ENCODE peak calls at places on chromosomes 12 and 14, in six cellular contexts. X is HCT116, N is K562, F is Panc1, O is A549, J is HepG2. Z is an unnamed sample.

GRCh38 chr12:5807538-5808219 is 137.4 kb downstream of the ANO2 start:
- DNase-seq in X (no peak), N (no peak), F (no peak), O (no peak), J (no peak), Z (no peak)

GRCh38 chr14:68663385-68664076 is 129.3 kb downstream of the ZFP36L1 start:
- DNase-seq in X (no peak), N (no peak), F (no peak), O (no peak), J (no peak), Z (no peak)

GRCh38 chr14:23101986-23102625 is 2.7 kb downstream of the CIROP start:
- DNase-seq in X (no peak), N (no peak), F (no peak), O (no peak), J (no peak), Z (no peak)

GRCh38 chr12:6376079-6376941 is 947 bp upstream of the SCNN1A start:
- DNase-seq in X (no peak), N (peak; percentile 42), F (no peak), O (peak; percentile 78), J (peak; percentile 64), Z (peak; percentile 88)

GRCh38 chr12:120468271-120468845 is 1.2 kb downstream of the SRSF9 start:
- DNase-seq in X (no peak), N (no peak), F (no peak), O (peak; percentile 55), J (peak; percentile 44), Z (peak; percentile 76)

GRCh38 chr12:82817368-82817767 is 130.7 kb downstream of the TMTC2 start:
- DNase-seq in X (no peak), N (no peak), F (no peak), O (no peak), J (no peak), Z (no peak)

GRCh38 chr12:108053512-108053911 is 75.6 kb upstream of the WSCD2 start:
- DNase-seq in X (no peak), N (no peak), F (no peak), O (no peak), J (no peak), Z (no peak)

GRCh38 chr14:58977366-58977765 is 211.1 kb upstream of the DAAM1 start:
- DNase-seq in X (no peak), N (no peak), F (no peak), O (no peak), J (no peak), Z (no peak)

GRCh38 chr12:30806989-30807694 is 52.4 kb upstream of the CAPRIN2 start:
- DNase-seq in X (peak; percentile 51), N (peak; percentile 30), F (peak; percentile 78), O (peak; percentile 76), J (peak; percentile 54), Z (peak; percentile 88)

GRCh38 chr12:130463818-130464663 is 126.4 kb downstream of the PIWIL1 start:
- DNase-seq in X (no peak), N (no peak), F (no peak), O (no peak), J (no peak), Z (no peak)

GRCh38 chr12:46473634-46474201 is 101.1 kb upstream of the SLC38A2 start:
- DNase-seq in X (peak; percentile 87), N (no peak), F (no peak), O (peak; percentile 96), J (peak; percentile 95), Z (no peak)

GRCh38 chr12:121580959-121581680 is at the start of gene KDM2B:
- DNase-seq in X (no peak), N (peak; percentile 50), F (no peak), O (no peak), J (peak; percentile 63), Z (peak; percentile 73)

GRCh38 chr12:79614730-79615129 is 76.0 kb downstream of the PAWR start:
- DNase-seq in X (no peak), N (no peak), F (no peak), O (no peak), J (no peak), Z (no peak)

GRCh38 chr12:103505371-103506236 is 9.8 kb upstream of the C12orf42 start:
- DNase-seq in X (no peak), N (no peak), F (no peak), O (no peak), J (no peak), Z (no peak)

GRCh38 chr12:29145372-29146170 is 3.5 kb upstream of the FAR2 start:
- DNase-seq in X (no peak), N (no peak), F (no peak), O (no peak), J (no peak), Z (peak; percentile 48)

GRCh38 chr12:42145552-42146215 is 1.0 kb upstream of the GXYLT1 start:
- DNase-seq in X (no peak), N (peak; percentile 20), F (no peak), O (peak; percentile 72), J (no peak), Z (peak; percentile 68)

GRCh38 chr12:96424601-96425000 is 24.4 kb upstream of the CDK17 start:
- DNase-seq in X (no peak), N (no peak), F (no peak), O (no peak), J (no peak), Z (no peak)

GRCh38 chr12:125220404-125221273 is 155.4 kb downstream of the AACS start:
- DNase-seq in X (no peak), N (no peak), F (no peak), O (no peak), J (no peak), Z (no peak)

GRCh38 chr14:106436310-106436905 is 910.0 kb downstream of the TMEM121 start:
- DNase-seq in X (no peak), N (peak; percentile 13), F (no peak), O (peak; percentile 55), J (no peak), Z (peak; percentile 39)
- TF ChIP-seq CTCF in X (no peak), N (peak; percentile 46), F (peak; percentile 67), O (no peak), J (no peak), Z (peak; percentile 30)

GRCh38 chr12:67377541-67377940 is 108.4 kb downstream of the CAND1 start:
- DNase-seq in X (no peak), N (no peak), F (no peak), O (no peak), J (no peak), Z (no peak)

GRCh38 chr12:67386869-67387570 is 117.9 kb downstream of the CAND1 start:
- DNase-seq in X (no peak), N (no peak), F (no peak), O (no peak), J (no peak), Z (no peak)

GRCh38 chr12:67377021-67377420 is 107.9 kb downstream of the CAND1 start:
- DNase-seq in X (no peak), N (no peak), F (no peak), O (no peak), J (no peak), Z (no peak)

GRCh38 chr12:67382206-67382871 is 113.2 kb downstream of the CAND1 start:
- DNase-seq in X (no peak), N (no peak), F (no peak), O (no peak), J (no peak), Z (no peak)
- TF ChIP-seq REST in X (no peak), N (no peak), F (no peak), O (no peak), J (no peak), Z (no peak)

DNA sequence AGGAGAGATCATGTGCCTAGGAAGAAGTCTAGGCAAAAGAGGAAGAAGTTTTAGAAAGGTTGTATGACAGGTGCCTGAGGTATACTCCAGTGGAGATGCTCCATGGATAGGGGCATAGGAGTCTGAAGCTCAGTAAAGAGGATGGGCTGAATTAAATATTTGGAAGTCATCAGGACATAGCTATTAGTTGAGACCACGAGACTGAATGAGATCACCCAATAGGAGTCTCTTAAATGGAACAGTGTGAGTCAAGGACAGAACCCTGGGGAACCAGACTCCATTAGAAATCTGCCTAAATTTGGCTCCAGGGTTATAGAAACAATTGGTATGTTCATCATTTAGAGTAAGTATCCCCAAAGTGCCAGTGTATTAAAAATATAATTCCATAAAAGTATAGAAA is 172.6 kb downstream of the PRKCH start:
- DNase-seq in X (no peak), N (no peak), F (no peak), O (no peak), J (no peak), Z (no peak)
- H3K4me1 ChIP-seq in X (peaks cover 15% of the 10 kb centered on the region), N (peaks cover 7% of the 10 kb centered on the region), F (no peaks in the 10 kb centered on the region), O (peaks cover 49% of the 10 kb centered on the region), J (peaks cover 51% of the 10 kb centered on the region), Z (peaks cover 6% of the 10 kb centered on the region)

DNA sequence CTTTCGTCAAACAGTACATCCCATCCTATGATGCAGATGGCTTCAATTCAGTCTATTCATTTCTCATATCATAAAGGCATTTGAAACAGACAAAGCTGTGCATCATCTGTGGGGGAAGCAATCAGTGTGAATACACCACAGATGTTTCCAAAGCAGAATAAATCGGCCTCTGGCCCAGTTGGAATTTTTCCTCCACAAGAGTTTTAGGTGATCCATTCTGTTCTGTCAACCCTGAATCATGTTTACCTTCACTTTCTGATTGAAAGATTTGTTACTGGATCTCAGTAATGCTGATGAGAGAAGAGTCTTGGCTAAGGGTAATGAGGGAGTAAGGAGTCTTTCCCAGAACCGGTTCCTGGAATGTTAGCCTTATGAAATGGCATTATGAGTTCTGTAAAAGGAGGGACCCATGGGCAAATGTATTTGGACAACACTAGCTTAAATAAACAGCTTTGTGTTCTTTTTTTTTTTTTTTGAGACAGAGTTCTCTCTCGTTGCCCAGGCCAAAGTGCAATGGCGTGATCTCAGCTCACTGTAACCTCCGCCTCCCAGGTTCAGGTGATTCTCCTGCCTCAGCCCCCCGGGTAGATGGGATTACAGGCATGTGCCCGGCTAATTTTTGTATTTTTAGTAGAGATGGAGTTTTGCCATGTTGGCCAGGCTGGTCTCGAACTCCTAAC is 62.5 kb downstream of the TPH2 start:
- DNase-seq in X (no peak), N (no peak), F (no peak), O (no peak), J (no peak), Z (no peak)
- TF ChIP-seq CTCF in X (no peak), N (no peak), F (no peak), O (no peak), J (no peak), Z (no peak)

GRCh38 chr14:44940944-44941343 is 20.8 kb downstream of the KLHL28 start:
- DNase-seq in X (no peak), N (no peak), F (no peak), O (no peak), J (no peak), Z (no peak)

GRCh38 chr14:44941591-44941990 is 20.2 kb downstream of the KLHL28 start:
- DNase-seq in X (no peak), N (no peak), F (no peak), O (no peak), J (no peak), Z (no peak)

GRCh38 chr14:44942436-44942835 is 19.3 kb downstream of the KLHL28 start:
- DNase-seq in X (no peak), N (no peak), F (no peak), O (no peak), J (no peak), Z (no peak)

GRCh38 chr14:44944107-44944506 is 17.6 kb downstream of the KLHL28 start:
- DNase-seq in X (no peak), N (no peak), F (no peak), O (no peak), J (no peak), Z (no peak)

DNA sequence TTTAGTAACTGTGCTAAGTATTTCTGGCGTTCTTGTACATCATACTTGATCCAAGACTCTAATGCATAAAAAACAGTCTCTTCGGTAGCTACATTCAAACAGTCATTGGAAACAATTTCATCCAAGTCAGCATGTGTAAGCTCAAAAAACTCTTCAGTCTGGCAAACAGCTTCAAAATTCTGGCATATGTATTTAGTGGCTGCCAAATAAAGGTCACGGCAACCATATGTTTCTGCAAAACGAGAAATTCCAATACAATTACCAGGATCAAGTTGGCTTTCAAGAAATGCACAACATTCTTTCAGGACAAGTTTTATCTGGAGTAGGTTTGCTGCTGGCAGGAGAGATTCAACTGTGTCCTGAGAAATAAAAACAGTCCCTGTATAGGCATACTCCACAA is 16.5 kb downstream of the KLHL28 start:
- DNase-seq in X (no peak), N (no peak), F (no peak), O (no peak), J (no peak), Z (no peak)
- TF ChIP-seq REST in X (no peak), N (no peak), F (no peak), O (no peak), J (no peak), Z (no peak)